ENCODE peak calls at places on chromosomes 1 and 21, in eight cellular contexts. D is sigmoid colon, U is T-helper 17 cell, M is cardiac fibroblast, I is astrocyte of the cerebellum, V is astrocyte of the hippocampus, Z is hippocampal formation, H is spleen. K is an unnamed sample.
A peak's percentile ranks its signal among the peaks of the same experiment; 100 is the strongest.

GRCh38 chr1:226979517-226980121 is 39.5 kb downstream of the COQ8A start:
- DNase-seq in D (peak; percentile 59), U (no peak), M (no peak), I (no peak), V (no peak), Z (peak; percentile 62), H (peak; percentile 72), K (no peak)

GRCh38 chr1:119968068-119968492 is 71.8 kb upstream of the ADAM30 start:
- DNase-seq in D (no peak), U (peak; percentile 37), M (peak; percentile 33), I (no peak), V (peak; percentile 41), Z (no peak), H (peak; percentile 87), K (peak; percentile 39)

GRCh38 chr1:229298887-229299503 is 28.1 kb downstream of the RAB4A start:
- DNase-seq in D (no peak), U (no peak), M (no peak), I (no peak), V (no peak), Z (no peak), H (no peak), K (no peak)

GRCh38 chr1:110069302-110070281 is 880 bp downstream of the ALX3 start:
- DNase-seq in D (no peak), U (no peak), M (no peak), I (no peak), V (peak; percentile 39), Z (no peak), H (peak; percentile 74), K (no peak)

GRCh38 chr1:88678405-88678804 is 5.7 kb upstream of the PKN2 start:
- DNase-seq in D (no peak), U (no peak), M (no peak), I (no peak), V (no peak), Z (no peak), H (no peak), K (no peak)

GRCh38 chr1:6975991-6976390 is 190.7 kb downstream of the CAMTA1 start:
- DNase-seq in D (no peak), U (no peak), M (no peak), I (no peak), V (no peak), Z (no peak), H (no peak), K (no peak)

GRCh38 chr1:12181568-12181967 is 14.8 kb downstream of the TNFRSF1B start:
- DNase-seq in D (peak; percentile 57), U (no peak), M (no peak), I (no peak), V (no peak), Z (no peak), H (peak; percentile 76), K (no peak)

GRCh38 chr1:245055752-245056151 is 99.0 kb upstream of the KIF26B start:
- DNase-seq in D (no peak), U (no peak), M (no peak), I (no peak), V (no peak), Z (no peak), H (no peak), K (no peak)

GRCh38 chr1:195804547-195804946 is 803.7 kb downstream of the KCNT2 start:
- DNase-seq in D (no peak), U (no peak), M (no peak), I (no peak), V (no peak), Z (no peak), H (no peak), K (no peak)

GRCh38 chr1:94962745-94963265 is 35.9 kb upstream of the CNN3 start:
- DNase-seq in D (no peak), U (no peak), M (peak; percentile 70), I (no peak), V (no peak), Z (peak; percentile 29), H (no peak), K (peak; percentile 38)

GRCh38 chr1:212638419-212639151 is 30.0 kb downstream of the ATF3 start:
- DNase-seq in D (peak; percentile 84), U (no peak), M (peak; percentile 61), I (peak; percentile 56), V (peak; percentile 89), Z (no peak), H (no peak), K (no peak)

GRCh38 chr21:38985423-38986378 is 180.0 kb downstream of the ETS2 start:
- DNase-seq in D (peak; percentile 91), U (no peak), M (peak; percentile 99), I (peak; percentile 80), V (peak; percentile 68), Z (no peak), H (no peak), K (peak; percentile 94)

GRCh38 chr1:211829343-211830054 is 1.1 kb downstream of the LPGAT1 start:
- DNase-seq in D (peak; percentile 62), U (no peak), M (peak; percentile 7), I (no peak), V (peak; percentile 45), Z (peak; percentile 44), H (peak; percentile 74), K (peak; percentile 47)

GRCh38 chr1:11787251-11787803 is 18.4 kb downstream of the MTHFR start:
- DNase-seq in D (peak; percentile 81), U (no peak), M (peak; percentile 82), I (no peak), V (peak; percentile 82), Z (no peak), H (no peak), K (peak; percentile 85)

GRCh38 chr1:1928231-1929101 is 9.4 kb upstream of the TMEM52 start:
- DNase-seq in D (no peak), U (no peak), M (no peak), I (no peak), V (no peak), Z (no peak), H (peak; percentile 69), K (no peak)

GRCh38 chr1:167564592-167564991 is 11.0 kb upstream of the CREG1 start:
- DNase-seq in D (no peak), U (no peak), M (peak; percentile 15), I (no peak), V (peak; percentile 52), Z (peak; percentile 16), H (no peak), K (no peak)

K was measured in AG20443.